ENCODE peak calls at places on chromosome 6, in seven cellular contexts. One of them, this sample, is unnamed.

GRCh38 chr6:34324738-34325444 is 67.6 kb downstream of the NUDT3 start:
- DNase-seq in T1000: no peak
- DNase-seq in A549: no peak
- DNase-seq in cardiac muscle cell: peak; percentile 28
- DNase-seq in T-helper 1 cell: no peak
- DNase-seq in Peyer's patch: no peak
- DNase-seq in fibroblast of the aortic adventitia: peak; percentile 77
- DNase-seq in this sample: no peak

GRCh38 chr6:25100288-25100687 is 164.5 kb upstream of the RIPOR2 start:
- DNase-seq in T1000: no peak
- DNase-seq in A549: no peak
- DNase-seq in cardiac muscle cell: no peak
- DNase-seq in T-helper 1 cell: no peak
- DNase-seq in Peyer's patch: no peak
- DNase-seq in fibroblast of the aortic adventitia: no peak
- DNase-seq in this sample: no peak

GRCh38 chr6:45613678-45614077 is 235.9 kb upstream of the SUPT3H start:
- DNase-seq in T1000: no peak
- DNase-seq in A549: no peak
- DNase-seq in cardiac muscle cell: no peak
- DNase-seq in T-helper 1 cell: no peak
- DNase-seq in Peyer's patch: no peak
- DNase-seq in fibroblast of the aortic adventitia: peak; percentile 74
- DNase-seq in this sample: peak; percentile 7

GRCh38 chr6:118294906-118295305 is 253.2 kb upstream of the PLN start:
- DNase-seq in T1000: no peak
- DNase-seq in A549: no peak
- DNase-seq in cardiac muscle cell: no peak
- DNase-seq in T-helper 1 cell: no peak
- DNase-seq in Peyer's patch: no peak
- DNase-seq in fibroblast of the aortic adventitia: no peak
- DNase-seq in this sample: no peak

GRCh38 chr6:13923527-13924145 is 1.1 kb upstream of the RNF182 start:
- DNase-seq in T1000: peak; percentile 55
- DNase-seq in A549: peak; percentile 15
- DNase-seq in cardiac muscle cell: no peak
- DNase-seq in T-helper 1 cell: no peak
- DNase-seq in Peyer's patch: no peak
- DNase-seq in fibroblast of the aortic adventitia: peak; percentile 25
- DNase-seq in this sample: no peak

GRCh38 chr6:63805808-63806572 is 170.4 kb downstream of the PHF3 start:
- DNase-seq in T1000: peak; percentile 20
- DNase-seq in A549: peak; percentile 14
- DNase-seq in cardiac muscle cell: no peak
- DNase-seq in T-helper 1 cell: no peak
- DNase-seq in Peyer's patch: no peak
- DNase-seq in fibroblast of the aortic adventitia: peak; percentile 87
- DNase-seq in this sample: no peak

GRCh38 chr6:50272611-50273010 is 222.9 kb upstream of the DEFB112 start:
- DNase-seq in T1000: no peak
- DNase-seq in A549: no peak
- DNase-seq in cardiac muscle cell: no peak
- DNase-seq in T-helper 1 cell: no peak
- DNase-seq in Peyer's patch: no peak
- DNase-seq in fibroblast of the aortic adventitia: no peak
- DNase-seq in this sample: no peak

GRCh38 chr6:117481926-117482239 is 591 bp upstream of the DCBLD1 start:
- DNase-seq in T1000: no peak
- DNase-seq in A549: no peak
- DNase-seq in cardiac muscle cell: peak; percentile 2
- DNase-seq in T-helper 1 cell: no peak
- DNase-seq in Peyer's patch: no peak
- DNase-seq in fibroblast of the aortic adventitia: no peak
- DNase-seq in this sample: no peak

GRCh38 chr6:43127180-43127579 is 43.9 kb upstream of the SRF start:
- DNase-seq in T1000: no peak
- DNase-seq in A549: no peak
- DNase-seq in cardiac muscle cell: no peak
- DNase-seq in T-helper 1 cell: no peak
- DNase-seq in Peyer's patch: no peak
- DNase-seq in fibroblast of the aortic adventitia: no peak
- DNase-seq in this sample: no peak

GRCh38 chr6:157089258-157089657 is 234.1 kb downstream of the TMEM242 start:
- DNase-seq in T1000: no peak
- DNase-seq in A549: no peak
- DNase-seq in cardiac muscle cell: peak; percentile 52
- DNase-seq in T-helper 1 cell: no peak
- DNase-seq in Peyer's patch: no peak
- DNase-seq in fibroblast of the aortic adventitia: peak; percentile 62
- DNase-seq in this sample: no peak

GRCh38 chr6:797479-798077 is 104.6 kb upstream of the EXOC2 start:
- DNase-seq in T1000: no peak
- DNase-seq in A549: peak; percentile 7
- DNase-seq in cardiac muscle cell: peak; percentile 72
- DNase-seq in T-helper 1 cell: peak; percentile 18
- DNase-seq in Peyer's patch: no peak
- DNase-seq in fibroblast of the aortic adventitia: peak; percentile 77
- DNase-seq in this sample: no peak

GRCh38 chr6:144215932-144216667 is 65.8 kb downstream of the STX11 start:
- DNase-seq in T1000: peak; percentile 94
- DNase-seq in A549: peak; percentile 67
- DNase-seq in cardiac muscle cell: peak; percentile 94
- DNase-seq in T-helper 1 cell: peak; percentile 86
- DNase-seq in Peyer's patch: peak; percentile 96
- DNase-seq in fibroblast of the aortic adventitia: peak; percentile 99
- DNase-seq in this sample: peak; percentile 97

GRCh38 chr6:33815854-33816253 is 12.1 kb upstream of the MLN start:
- DNase-seq in T1000: no peak
- DNase-seq in A549: peak; percentile 39
- DNase-seq in cardiac muscle cell: peak; percentile 71
- DNase-seq in T-helper 1 cell: no peak
- DNase-seq in Peyer's patch: no peak
- DNase-seq in fibroblast of the aortic adventitia: no peak
- DNase-seq in this sample: no peak